ENCODE peak calls at places on chromosome 1, in eight cellular contexts. One of them, this sample, is unnamed. For H3K4me1, the result is how much of the 10 kb centered on the place peaks cover.

GRCh38 chr1:225422795-225423517 is 4.9 kb downstream of the LBR start:
- DNase-seq in A549: no peak
- DNase-seq in heart right ventricle: no peak
- DNase-seq in H1: no peak
- DNase-seq in right lobe of liver: no peak
- DNase-seq in tibial artery: no peak
- DNase-seq in mammary epithelial cell: no peak
- DNase-seq in PC-3: peak
- DNase-seq in this sample: no peak

GRCh38 chr1:198663996-198664789 is 25.4 kb downstream of the PTPRC start:
- DNase-seq in A549: no peak
- DNase-seq in heart right ventricle: no peak
- DNase-seq in H1: no peak
- DNase-seq in right lobe of liver: no peak
- DNase-seq in tibial artery: no peak
- DNase-seq in mammary epithelial cell: no peak
- DNase-seq in PC-3: no peak
- DNase-seq in this sample: no peak

GRCh38 chr1:1067284-1068076 is 6.6 kb downstream of the RNF223 start:
- DNase-seq in A549: no peak
- DNase-seq in heart right ventricle: no peak
- DNase-seq in H1: no peak
- DNase-seq in right lobe of liver: no peak
- DNase-seq in tibial artery: no peak
- DNase-seq in mammary epithelial cell: no peak
- DNase-seq in PC-3: peak
- DNase-seq in this sample: no peak

GRCh38 chr1:40679165-40679953 is 12.1 kb upstream of the NFYC start:
- DNase-seq in A549: no peak
- DNase-seq in heart right ventricle: no peak
- DNase-seq in H1: no peak
- DNase-seq in right lobe of liver: no peak
- DNase-seq in tibial artery: no peak
- DNase-seq in mammary epithelial cell: no peak
- DNase-seq in PC-3: no peak
- DNase-seq in this sample: no peak

GRCh38 chr1:34167091-34167788 is 2.2 kb upstream of the CSMD2 start:
- DNase-seq in A549: no peak
- DNase-seq in heart right ventricle: no peak
- DNase-seq in H1: no peak
- DNase-seq in right lobe of liver: no peak
- DNase-seq in tibial artery: no peak
- DNase-seq in mammary epithelial cell: no peak
- DNase-seq in PC-3: no peak
- DNase-seq in this sample: no peak

GRCh38 chr1:202966006-202966904 is 802 bp downstream of the CYB5R1 start:
- DNase-seq in A549: no peak
- DNase-seq in heart right ventricle: no peak
- DNase-seq in H1: no peak
- DNase-seq in right lobe of liver: no peak
- DNase-seq in tibial artery: no peak
- DNase-seq in mammary epithelial cell: no peak
- DNase-seq in PC-3: no peak
- DNase-seq in this sample: no peak

GRCh38 chr1:152739841-152740240 is 18.0 kb upstream of the KPRP start:
- DNase-seq in A549: no peak
- DNase-seq in heart right ventricle: no peak
- DNase-seq in H1: no peak
- DNase-seq in right lobe of liver: no peak
- DNase-seq in tibial artery: no peak
- DNase-seq in mammary epithelial cell: peak
- DNase-seq in PC-3: no peak
- DNase-seq in this sample: no peak

GRCh38 chr1:232923739-232924386 is 26.5 kb upstream of the NTPCR start:
- DNase-seq in A549: no peak
- DNase-seq in heart right ventricle: no peak
- DNase-seq in H1: no peak
- DNase-seq in right lobe of liver: no peak
- DNase-seq in tibial artery: no peak
- DNase-seq in mammary epithelial cell: peak
- DNase-seq in PC-3: peak
- DNase-seq in this sample: no peak

GRCh38 chr1:21270086-21270689 is 20.1 kb downstream of the ECE1 start:
- DNase-seq in A549: peak
- DNase-seq in heart right ventricle: peak
- DNase-seq in H1: peak
- DNase-seq in right lobe of liver: no peak
- DNase-seq in tibial artery: peak
- DNase-seq in mammary epithelial cell: no peak
- DNase-seq in PC-3: peak
- DNase-seq in this sample: no peak

GRCh38 chr1:167499106-167499505 is 19.2 kb downstream of the CD247 start:
- DNase-seq in A549: no peak
- DNase-seq in heart right ventricle: no peak
- DNase-seq in H1: peak
- DNase-seq in right lobe of liver: no peak
- DNase-seq in tibial artery: no peak
- DNase-seq in mammary epithelial cell: no peak
- DNase-seq in PC-3: no peak
- DNase-seq in this sample: no peak
- H3K4me1 ChIP-seq in A549: under half
- H3K4me1 ChIP-seq in heart right ventricle: under half
- H3K4me1 ChIP-seq in H1: under half
- H3K4me1 ChIP-seq in right lobe of liver: under half
- H3K4me1 ChIP-seq in tibial artery: under half
- H3K4me1 ChIP-seq in mammary epithelial cell: under half
- H3K4me1 ChIP-seq in PC-3: under half
- H3K4me1 ChIP-seq in this sample: under half

GRCh38 chr1:165409957-165410356 is 35.0 kb downstream of the RXRG start:
- DNase-seq in A549: no peak
- DNase-seq in heart right ventricle: peak
- DNase-seq in H1: no peak
- DNase-seq in right lobe of liver: no peak
- DNase-seq in tibial artery: no peak
- DNase-seq in mammary epithelial cell: no peak
- DNase-seq in PC-3: no peak
- DNase-seq in this sample: no peak

GRCh38 chr1:165408518-165408917 is 36.4 kb downstream of the RXRG start:
- DNase-seq in A549: peak
- DNase-seq in heart right ventricle: peak
- DNase-seq in H1: no peak
- DNase-seq in right lobe of liver: no peak
- DNase-seq in tibial artery: no peak
- DNase-seq in mammary epithelial cell: peak
- DNase-seq in PC-3: peak
- DNase-seq in this sample: no peak

GRCh38 chr1:165402517-165403111 is 42.3 kb downstream of the RXRG start:
- DNase-seq in A549: no peak
- DNase-seq in heart right ventricle: no peak
- DNase-seq in H1: no peak
- DNase-seq in right lobe of liver: no peak
- DNase-seq in tibial artery: no peak
- DNase-seq in mammary epithelial cell: no peak
- DNase-seq in PC-3: no peak
- DNase-seq in this sample: no peak

GRCh38 chr1:165407398-165407797 is 37.5 kb downstream of the RXRG start:
- DNase-seq in A549: no peak
- DNase-seq in heart right ventricle: no peak
- DNase-seq in H1: no peak
- DNase-seq in right lobe of liver: no peak
- DNase-seq in tibial artery: no peak
- DNase-seq in mammary epithelial cell: no peak
- DNase-seq in PC-3: no peak
- DNase-seq in this sample: no peak

DNA sequence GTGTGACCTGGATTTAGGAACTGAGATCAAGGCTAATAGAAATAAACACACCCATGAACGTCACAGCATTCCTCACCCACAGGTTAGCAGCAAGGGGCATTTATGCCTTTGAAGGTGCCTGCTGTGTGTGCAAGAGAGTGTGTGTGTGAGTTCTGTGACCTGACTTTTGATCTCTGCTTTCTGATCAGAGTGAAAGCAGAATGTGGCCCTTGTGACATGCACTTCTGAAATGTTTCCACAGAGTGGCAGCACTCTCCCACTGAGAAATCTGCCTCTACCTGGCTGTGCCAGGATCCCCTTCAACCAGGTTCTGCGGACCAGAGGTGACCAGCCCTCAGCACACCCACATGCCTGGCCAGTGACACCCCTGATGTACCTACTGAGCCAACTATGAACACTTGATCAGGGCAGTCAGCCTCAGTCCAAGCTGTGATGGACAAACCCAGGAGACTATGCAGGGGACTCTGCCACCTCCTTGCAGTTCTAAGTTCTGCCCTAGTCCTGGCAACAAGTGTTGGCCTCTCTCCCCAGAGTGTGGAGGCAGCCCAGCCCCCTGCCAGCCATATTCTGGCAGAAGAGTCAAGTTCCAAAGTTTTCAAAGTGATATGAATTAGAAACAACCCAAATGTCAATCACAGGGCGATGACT is 41.0 kb downstream of the RXRG start:
- DNase-seq in A549: peak
- DNase-seq in heart right ventricle: peak
- DNase-seq in H1: peak
- DNase-seq in right lobe of liver: no peak
- DNase-seq in tibial artery: no peak
- DNase-seq in mammary epithelial cell: peak
- DNase-seq in PC-3: peak
- DNase-seq in this sample: no peak
- H3K27ac ChIP-seq in A549: no peak
- H3K27ac ChIP-seq in heart right ventricle: no peak
- H3K27ac ChIP-seq in H1: no peak
- H3K27ac ChIP-seq in right lobe of liver: no peak
- H3K27ac ChIP-seq in tibial artery: no peak
- H3K27ac ChIP-seq in mammary epithelial cell: no peak
- H3K27ac ChIP-seq in PC-3: no peak
- H3K27ac ChIP-seq in this sample: no peak

GRCh38 chr1:99677416-99677815 is 31.5 kb downstream of the PALMD start:
- DNase-seq in A549: no peak
- DNase-seq in heart right ventricle: peak
- DNase-seq in H1: no peak
- DNase-seq in right lobe of liver: no peak
- DNase-seq in tibial artery: no peak
- DNase-seq in mammary epithelial cell: no peak
- DNase-seq in PC-3: peak
- DNase-seq in this sample: no peak

GRCh38 chr1:99680258-99680657 is 34.3 kb downstream of the PALMD start:
- DNase-seq in A549: no peak
- DNase-seq in heart right ventricle: no peak
- DNase-seq in H1: no peak
- DNase-seq in right lobe of liver: no peak
- DNase-seq in tibial artery: no peak
- DNase-seq in mammary epithelial cell: peak
- DNase-seq in PC-3: peak
- DNase-seq in this sample: no peak

GRCh38 chr1:99682291-99682751 is 36.4 kb downstream of the PALMD start:
- DNase-seq in A549: peak
- DNase-seq in heart right ventricle: no peak
- DNase-seq in H1: no peak
- DNase-seq in right lobe of liver: no peak
- DNase-seq in tibial artery: no peak
- DNase-seq in mammary epithelial cell: peak
- DNase-seq in PC-3: no peak
- DNase-seq in this sample: no peak

GRCh38 chr1:99685516-99686180 is 39.7 kb downstream of the PALMD start:
- DNase-seq in A549: peak
- DNase-seq in heart right ventricle: peak
- DNase-seq in H1: peak
- DNase-seq in right lobe of liver: peak
- DNase-seq in tibial artery: peak
- DNase-seq in mammary epithelial cell: peak
- DNase-seq in PC-3: peak
- DNase-seq in this sample: peak

GRCh38 chr1:99681583-99681982 is 35.7 kb downstream of the PALMD start:
- DNase-seq in A549: no peak
- DNase-seq in heart right ventricle: peak
- DNase-seq in H1: no peak
- DNase-seq in right lobe of liver: no peak
- DNase-seq in tibial artery: no peak
- DNase-seq in mammary epithelial cell: no peak
- DNase-seq in PC-3: no peak
- DNase-seq in this sample: no peak
- H3K4me1 ChIP-seq in A549: under half
- H3K4me1 ChIP-seq in heart right ventricle: under half
- H3K4me1 ChIP-seq in H1: under half
- H3K4me1 ChIP-seq in right lobe of liver: under half
- H3K4me1 ChIP-seq in tibial artery: under half
- H3K4me1 ChIP-seq in mammary epithelial cell: under half
- H3K4me1 ChIP-seq in PC-3: under half
- H3K4me1 ChIP-seq in this sample: under half

DNA sequence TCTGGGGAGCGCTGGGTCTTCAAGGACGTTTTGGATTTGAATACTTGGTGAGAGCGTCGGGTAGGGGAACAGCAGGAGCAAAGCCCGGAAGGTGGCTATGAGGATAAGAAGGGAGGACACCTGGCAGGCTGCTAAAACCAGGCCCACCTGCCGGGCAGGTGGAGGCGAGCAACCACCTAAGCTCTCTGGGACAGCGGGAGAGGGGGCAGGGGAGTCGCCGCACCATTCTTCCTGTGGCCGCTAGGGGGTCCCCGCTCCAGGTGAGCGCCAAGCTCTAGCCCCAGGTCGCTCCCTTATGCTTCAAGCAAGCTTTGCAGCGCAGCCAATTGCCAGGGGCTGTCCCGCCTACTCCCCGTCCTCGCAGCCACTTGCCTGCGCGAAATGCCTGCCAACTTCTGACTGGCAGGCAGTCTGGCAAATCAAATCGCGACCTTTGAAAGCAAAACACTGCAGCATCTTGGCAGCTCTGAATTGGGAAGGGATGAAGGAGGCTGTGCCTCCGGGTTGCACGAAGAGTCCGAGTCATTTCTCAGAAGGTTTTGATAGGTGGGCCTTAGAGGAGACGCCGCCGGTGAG is at the start of gene NIPAL3:
- DNase-seq in A549: peak
- DNase-seq in heart right ventricle: peak
- DNase-seq in H1: peak
- DNase-seq in right lobe of liver: peak
- DNase-seq in tibial artery: peak
- DNase-seq in mammary epithelial cell: peak
- DNase-seq in PC-3: peak
- DNase-seq in this sample: peak
- H3K27ac ChIP-seq in A549: peak
- H3K27ac ChIP-seq in heart right ventricle: peak
- H3K27ac ChIP-seq in H1: no peak
- H3K27ac ChIP-seq in right lobe of liver: no peak
- H3K27ac ChIP-seq in tibial artery: no peak
- H3K27ac ChIP-seq in mammary epithelial cell: peak
- H3K27ac ChIP-seq in PC-3: peak
- H3K27ac ChIP-seq in this sample: peak

This sample was measured in keratinocyte.